ENCODE peak calls at places on chromosomes 2 and 18, in eight cellular contexts. B is NCI-H1092; E is activated T-helper 2 cell treated with anti-CD3 and anti-CD28 coated beads, Interferon-gamma antibody, Interleukin-2, Interleukin-4, amounts not matched to agents 10 μg/mL and 5 μg/mL and 100 μg/mL, durations not matched to agents 14 hours and 24 hours and 36 hours; Z is HT-29; O is KBM-7; W is GM20000; K is NCI-H1417; T is 8988T. L is an unnamed sample.

GRCh38 chr18:79640064-79640672 is 39.4 kb upstream of the CTDP1 start:
- DNase-seq in T (no peak), Z (no peak), O (no peak), W (no peak), B (no peak), K (no peak), E (no peak), L (no peak)

GRCh38 chr2:126905991-126906390 is 7.3 kb downstream of the TEX51 start:
- DNase-seq in E (no peak), Z (no peak), K (no peak), O (no peak), B (no peak), W (no peak), T (no peak), L (no peak)

GRCh38 chr2:229407170-229407569 is 136.1 kb upstream of the PID1 start:
- DNase-seq in O (no peak), E (no peak), K (peak), B (no peak), T (no peak), W (no peak), Z (peak), L (peak)

GRCh38 chr2:239587311-239587731 is 186.5 kb upstream of the HDAC4 start:
- DNase-seq in O (no peak), B (no peak), K (no peak), E (no peak), T (no peak), W (no peak), Z (no peak), L (no peak)

GRCh38 chr2:158644139-158644538 is 151.0 kb upstream of the DAPL1 start:
- DNase-seq in T (no peak), O (no peak), Z (peak), E (no peak), W (no peak), B (no peak), K (no peak), L (no peak)

GRCh38 chr18:77108001-77108692 is 24.4 kb downstream of the MBP start:
- DNase-seq in Z (no peak), W (no peak), E (no peak), B (no peak), T (no peak), O (peak), K (peak), L (no peak)

GRCh38 chr18:71045331-71046065 is 756.7 kb downstream of the SOCS6 start:
- DNase-seq in E (no peak), T (no peak), K (no peak), Z (no peak), W (no peak), B (no peak), O (no peak), L (no peak)

GRCh38 chr18:23406271-23406787 is 46.8 kb upstream of the RIOK3 start:
- DNase-seq in B (no peak), W (no peak), E (no peak), O (no peak), K (no peak), T (no peak), Z (no peak), L (peak)